ENCODE peak calls at places on chromosome 5, in ten cellular contexts. I, A, P, Q, M, B, J, W, X and D are unnamed samples.
A peak's percentile ranks its signal among the peaks of the same experiment; 100 is the strongest.

GRCh38 chr5:62000646-62001045 is 305.4 kb upstream of the KIF2A start:
- DNase-seq in W (no peak), J (no peak), A (no peak), P (no peak), Q (no peak), I (no peak), B (no peak), M (no peak), X (no peak), D (no peak)

GRCh38 chr5:43315262-43315661 is 2.0 kb upstream of the HMGCS1 start:
- DNase-seq in I (no peak), J (peak; percentile 62), A (peak; percentile 86), X (no peak), P (peak; percentile 88), M (no peak), Q (no peak), B (no peak), W (no peak), D (no peak)

GRCh38 chr5:97062046-97062445 is 80.4 kb downstream of the LIX1 start:
- DNase-seq in M (no peak), W (no peak), A (no peak), B (no peak), P (no peak), J (no peak), Q (peak; percentile 19), X (no peak), I (peak; percentile 42), D (no peak)

GRCh38 chr5:180330810-180331646 is 22.1 kb downstream of the GFPT2 start:
- DNase-seq in A (peak; percentile 95), I (no peak), W (peak; percentile 64), B (no peak), J (peak; percentile 81), X (no peak), M (peak; percentile 80), Q (no peak), P (peak; percentile 72), D (peak; percentile 90)

GRCh38 chr5:135887881-135888614 is 7.6 kb downstream of the IL9 start:
- DNase-seq in A (peak; percentile 40), J (peak; percentile 7), X (no peak), B (no peak), I (no peak), W (peak; percentile 18), P (no peak), Q (no peak), M (no peak), D (peak; percentile 30)

GRCh38 chr5:23820764-23821471 is 313.5 kb downstream of the PRDM9 start:
- DNase-seq in I (no peak), X (no peak), P (peak; percentile 54), M (no peak), Q (peak; percentile 64), B (no peak), W (peak; percentile 54), J (peak; percentile 32), A (peak; percentile 58), D (peak; percentile 39)

GRCh38 chr5:143265995-143266394 is 137.5 kb downstream of the NR3C1 start:
- DNase-seq in Q (no peak), X (no peak), M (no peak), P (no peak), W (no peak), A (no peak), B (no peak), I (no peak), J (no peak), D (no peak)

GRCh38 chr5:169880012-169880673 is 100.2 kb downstream of the INSYN2B start:
- DNase-seq in X (no peak), A (no peak), J (no peak), W (no peak), I (no peak), P (no peak), B (no peak), Q (no peak), M (no peak), D (no peak)

GRCh38 chr5:59036274-59036961 is 453.5 kb downstream of the RAB3C start:
- DNase-seq in X (no peak), A (peak; percentile 95), B (no peak), Q (peak; percentile 19), P (peak; percentile 58), W (peak; percentile 92), I (no peak), M (peak; percentile 31), J (peak; percentile 82), D (peak; percentile 96)

GRCh38 chr5:95471447-95471846 is 80.3 kb downstream of the FAM81B start:
- DNase-seq in W (no peak), B (no peak), I (no peak), A (no peak), P (no peak), J (no peak), X (no peak), Q (peak; percentile 54), M (no peak), D (no peak)

GRCh38 chr5:53779541-53779981 is 219.1 kb downstream of the NDUFS4 start:
- DNase-seq in B (no peak), M (no peak), X (no peak), J (peak; percentile 23), Q (no peak), I (peak; percentile 31), P (no peak), W (no peak), A (no peak), D (peak; percentile 39)

GRCh38 chr5:68285075-68285827 is 69.7 kb downstream of the PIK3R1 start:
- DNase-seq in M (peak; percentile 18), J (no peak), A (no peak), I (no peak), Q (no peak), W (no peak), X (no peak), P (peak; percentile 42), B (no peak), D (no peak)

GRCh38 chr5:66015296-66015960 is 89.1 kb downstream of the ERBIN start:
- DNase-seq in I (no peak), Q (no peak), B (no peak), P (no peak), M (no peak), W (no peak), A (no peak), J (no peak), X (no peak), D (no peak)

GRCh38 chr5:136629125-136629790 is 263.9 kb upstream of the TRPC7 start:
- DNase-seq in P (peak; percentile 47), W (no peak), B (no peak), A (no peak), J (no peak), M (no peak), Q (no peak), I (no peak), X (no peak), D (no peak)

GRCh38 chr5:15463231-15463630 is 36.7 kb upstream of the FBXL7 start:
- DNase-seq in X (no peak), I (no peak), A (peak; percentile 7), Q (no peak), W (peak; percentile 26), B (no peak), J (no peak), P (peak; percentile 3), M (no peak), D (peak; percentile 45)

GRCh38 chr5:3317051-3317795 is 278.4 kb upstream of the IRX1 start:
- DNase-seq in X (no peak), M (no peak), I (no peak), W (no peak), P (no peak), A (no peak), J (no peak), Q (no peak), B (no peak), D (no peak)

GRCh38 chr5:95794070-95794516 is 28.4 kb downstream of the GLRX start:
- DNase-seq in A (peak; percentile 76), B (no peak), W (peak; percentile 53), P (no peak), X (no peak), Q (no peak), I (no peak), M (no peak), J (no peak), D (peak; percentile 52)

GRCh38 chr5:34694012-34694411 is 37.9 kb downstream of the RAI14 start:
- DNase-seq in Q (no peak), B (no peak), M (no peak), A (no peak), X (no peak), W (no peak), P (no peak), J (no peak), I (no peak), D (no peak)

GRCh38 chr5:124764992-124765611 is 18.7 kb upstream of the ZNF608 start:
- DNase-seq in A (no peak), P (no peak), X (no peak), Q (no peak), I (peak; percentile 47), W (no peak), J (no peak), M (no peak), B (no peak), D (no peak)

GRCh38 chr5:98965226-98965625 is 36.4 kb upstream of the CHD1 start:
- DNase-seq in B (no peak), A (no peak), J (no peak), M (no peak), I (no peak), P (no peak), W (no peak), X (no peak), Q (no peak), D (no peak)

GRCh38 chr5:110536120-110537115 is 190.1 kb downstream of the TMEM232 start:
- DNase-seq in W (no peak), P (no peak), Q (no peak), M (peak; percentile 5), I (no peak), X (no peak), A (no peak), J (no peak), B (no peak), D (peak; percentile 73)

GRCh38 chr5:139955616-139956283 is 87.3 kb downstream of the NRG2 start:
- DNase-seq in I (no peak), B (no peak), A (no peak), P (no peak), W (no peak), Q (no peak), M (no peak), X (no peak), J (no peak), D (no peak)

GRCh38 chr5:88290801-88291200 is 22.2 kb upstream of the TMEM161B start:
- DNase-seq in X (no peak), B (no peak), I (no peak), J (no peak), P (no peak), W (no peak), A (no peak), Q (no peak), M (no peak), D (no peak)

GRCh38 chr5:102537011-102537410 is 38.2 kb upstream of the SLCO6A1 start:
- DNase-seq in J (peak; percentile 45), P (peak; percentile 51), I (no peak), B (no peak), A (no peak), Q (no peak), X (no peak), W (no peak), M (no peak), D (no peak)

GRCh38 chr5:4080370-4080769 is 484.7 kb downstream of the IRX1 start:
- DNase-seq in I (no peak), A (no peak), P (no peak), X (no peak), Q (no peak), W (no peak), M (no peak), B (no peak), J (no peak), D (no peak)

GRCh38 chr5:140556438-140556837 is 835 bp downstream of the SRA1 start:
- DNase-seq in P (no peak), M (no peak), A (no peak), Q (no peak), J (no peak), W (no peak), X (no peak), B (no peak), I (no peak), D (peak; percentile 64)

GRCh38 chr5:83745821-83746220 is 25.2 kb upstream of the HAPLN1 start:
- DNase-seq in J (no peak), Q (no peak), X (no peak), B (no peak), M (no peak), P (no peak), I (no peak), W (no peak), A (no peak), D (no peak)

GRCh38 chr5:15249152-15249551 is 250.8 kb upstream of the FBXL7 start:
- DNase-seq in I (no peak), J (peak; percentile 37), Q (no peak), P (peak; percentile 82), B (no peak), M (no peak), X (no peak), W (peak; percentile 13), A (no peak), D (peak; percentile 10)